ENCODE peak calls at places on chromosome 18, in six cellular contexts. E is NCI-H1105 treated with DMSO at 0.1 percent for 48 hours; S is HEK293T; X is NCI-H2107; W is effector CD8-positive, alpha-beta T cell; F is posterior vena cava. Y is an unnamed sample.

GRCh38 chr18:24270937-24271380 is 126.7 kb downstream of the OSBPL1A start:
- DNase-seq in W (no peak), S (peak; percentile 25), X (no peak), E (no peak), F (no peak), Y (peak; percentile 60)

GRCh38 chr18:74990563-74991081 is 218.3 kb downstream of the PTGR3 start:
- DNase-seq in S (no peak), E (peak; percentile 80), F (no peak), X (peak; percentile 65), W (no peak), Y (peak; percentile 29)

GRCh38 chr18:69399253-69399652 is 1.4 kb upstream of the DOK6 start:
- DNase-seq in F (no peak), E (no peak), S (no peak), W (no peak), X (no peak), Y (no peak)

GRCh38 chr18:7754258-7754657 is 187.1 kb downstream of the PTPRM start:
- DNase-seq in X (no peak), F (no peak), W (no peak), E (peak; percentile 41), S (no peak), Y (no peak)

GRCh38 chr18:47150824-47151366 is 595 bp upstream of the HDHD2 start:
- DNase-seq in X (no peak), F (peak; percentile 76), W (no peak), S (no peak), E (no peak), Y (no peak)

GRCh38 chr18:55455938-55456337 is 132.1 kb downstream of the TCF4 start:
- DNase-seq in F (no peak), W (no peak), X (peak; percentile 46), E (no peak), S (no peak), Y (peak; percentile 40)

GRCh38 chr18:53971331-53971730 is 253.1 kb downstream of the MBD2 start:
- DNase-seq in X (no peak), S (no peak), E (no peak), F (no peak), W (no peak), Y (peak; percentile 7)

GRCh38 chr18:49247786-49248185 is 212.7 kb downstream of the DYM start:
- DNase-seq in S (no peak), F (no peak), W (no peak), X (no peak), E (no peak), Y (peak; percentile 27)

GRCh38 chr18:48037481-48038271 is 107.2 kb upstream of the SMAD2 start:
- DNase-seq in E (peak; percentile 11), S (no peak), X (no peak), F (no peak), W (no peak), Y (no peak)

GRCh38 chr18:49020621-49021021 is 69.9 kb upstream of the SMAD7 start:
- DNase-seq in F (peak; percentile 73), S (no peak), E (no peak), W (no peak), X (no peak), Y (no peak)

GRCh38 chr18:8685141-8685913 is 20.0 kb upstream of the MTCL1 start:
- DNase-seq in X (no peak), W (no peak), E (peak; percentile 45), F (no peak), S (peak; percentile 15), Y (peak; percentile 78)

GRCh38 chr18:23650963-23651927 is 11.5 kb downstream of the ANKRD29 start:
- DNase-seq in F (no peak), S (no peak), W (no peak), X (no peak), E (no peak), Y (peak; percentile 71)

GRCh38 chr18:24023185-24023814 is 8.7 kb downstream of the TTC39C start:
- DNase-seq in E (no peak), S (no peak), W (no peak), F (no peak), X (no peak), Y (no peak)

GRCh38 chr18:75226956-75227316 is 16.3 kb downstream of the TSHZ1 start:
- DNase-seq in F (no peak), X (no peak), W (no peak), E (no peak), S (no peak), Y (peak; percentile 35)

GRCh38 chr18:42310956-42311355 is 355.9 kb downstream of the PIK3C3 start:
- DNase-seq in S (no peak), X (no peak), E (no peak), F (no peak), W (no peak), Y (no peak)

GRCh38 chr18:55499526-55499925 is 88.5 kb downstream of the TCF4 start:
- DNase-seq in F (no peak), W (no peak), S (no peak), X (no peak), E (no peak), Y (no peak)

GRCh38 chr18:48367557-48367956 is 41.6 kb downstream of the ZBTB7C start:
- DNase-seq in X (no peak), E (no peak), W (no peak), S (no peak), F (no peak), Y (no peak)

GRCh38 chr18:27605107-27605834 is 420.2 kb upstream of the CHST9 start:
- DNase-seq in W (no peak), S (peak; percentile 73), X (peak; percentile 37), E (peak; percentile 82), F (no peak), Y (peak; percentile 82)

GRCh38 chr18:49021433-49022129 is 70.8 kb upstream of the SMAD7 start:
- DNase-seq in E (no peak), F (peak; percentile 87), S (peak; percentile 49), X (no peak), W (no peak), Y (peak; percentile 20)

GRCh38 chr18:69220529-69220928 is 180.2 kb upstream of the DOK6 start:
- DNase-seq in S (no peak), X (no peak), F (no peak), W (no peak), E (no peak), Y (no peak)

GRCh38 chr18:36511791-36512352 is 214.4 kb downstream of the FHOD3 start:
- DNase-seq in E (no peak), W (no peak), X (no peak), S (peak; percentile 69), F (no peak), Y (no peak)

GRCh38 chr18:79905389-79905911 is 46.0 kb downstream of the SLC66A2 start:
- DNase-seq in F (peak; percentile 74), S (no peak), W (no peak), E (no peak), X (no peak), Y (no peak)

GRCh38 chr18:21740474-21740723 is 193 bp upstream of the MIB1 start:
- DNase-seq in W (no peak), E (no peak), X (no peak), S (peak; percentile 98), F (no peak), Y (no peak)

GRCh38 chr18:31061945-31062344 is 19.4 kb upstream of the DSC3 start:
- DNase-seq in X (no peak), E (no peak), F (no peak), W (no peak), S (no peak), Y (no peak)

GRCh38 chr18:9661564-9661963 is 46.5 kb upstream of the RAB31 start:
- DNase-seq in W (no peak), X (no peak), F (no peak), E (no peak), S (no peak), Y (no peak)

GRCh38 chr18:44884446-44884845 is 203.8 kb downstream of the SETBP1 start:
- DNase-seq in W (no peak), S (no peak), F (no peak), X (no peak), E (no peak), Y (peak; percentile 10)

GRCh38 chr18:13159579-13159978 is 59.0 kb upstream of the LDLRAD4 start:
- DNase-seq in F (no peak), E (peak; percentile 72), W (no peak), X (no peak), S (peak; percentile 51), Y (peak; percentile 76)

GRCh38 chr18:48924621-48925601 is 25.9 kb downstream of the SMAD7 start:
- DNase-seq in F (no peak), E (no peak), X (no peak), S (no peak), W (no peak), Y (no peak)

GRCh38 chr18:23735021-23735464 is 45.8 kb downstream of the LAMA3 start:
- DNase-seq in X (no peak), F (no peak), W (no peak), S (no peak), E (no peak), Y (peak; percentile 52)

GRCh38 chr18:9488535-9488934 is 13.2 kb downstream of the RALBP1 start:
- DNase-seq in S (no peak), W (no peak), X (no peak), E (no peak), F (no peak), Y (no peak)

GRCh38 chr18:13611616-13612110 is 114.7 kb downstream of the FAM210A start:
- DNase-seq in S (no peak), E (no peak), F (peak; percentile 86), W (no peak), X (no peak), Y (peak; percentile 45)

GRCh38 chr18:21650301-21650700 is 38.2 kb downstream of the SNRPD1 start:
- DNase-seq in F (no peak), W (no peak), E (no peak), X (no peak), S (no peak), Y (no peak)

GRCh38 chr18:59079264-59079972 is 60.3 kb upstream of the SEC11C start:
- DNase-seq in W (no peak), E (peak; percentile 62), S (peak; percentile 29), X (peak; percentile 74), F (no peak), Y (no peak)

GRCh38 chr18:50398947-50399346 is 24.1 kb downstream of the SKA1 start:
- DNase-seq in S (no peak), F (no peak), X (no peak), W (no peak), E (no peak), Y (no peak)

GRCh38 chr18:77133051-77133919 is 702 bp upstream of the MBP start:
- DNase-seq in S (no peak), F (no peak), W (no peak), X (no peak), E (no peak), Y (no peak)

GRCh38 chr18:8786766-8787670 is 81.7 kb downstream of the MTCL1 start:
- DNase-seq in S (no peak), W (no peak), F (no peak), X (no peak), E (no peak), Y (no peak)

GRCh38 chr18:40017026-40017425 is 1938.0 kb upstream of the PIK3C3 start:
- DNase-seq in F (no peak), X (no peak), E (no peak), W (no peak), S (no peak), Y (no peak)

GRCh38 chr18:48570313-48570712 is 31.5 kb downstream of the CTIF start:
- DNase-seq in S (no peak), X (no peak), F (no peak), W (no peak), E (no peak), Y (no peak)